ENCODE peak calls at places on chromosomes 16 and 17, in ten cellular contexts. A, G, R, Y, V, I, W, Q, O and E are unnamed samples.

GRCh38 chr16:84115919-84116719 is 623 bp downstream of the MBTPS1 start:
- DNase-seq in A (peak; percentile 56), G (no peak), R (peak; percentile 36), Y (peak; percentile 55), V (no peak), I (peak; percentile 49), W (no peak), Q (peak; percentile 55), O (no peak), E (no peak)

GRCh38 chr16:49281843-49282642 is 405 bp upstream of the CBLN1 start:
- DNase-seq in A (peak; percentile 93), G (peak; percentile 90), R (peak; percentile 85), Y (peak; percentile 66), V (no peak), I (peak; percentile 88), W (peak; percentile 4), Q (peak; percentile 86), O (peak; percentile 52), E (peak; percentile 63)

GRCh38 chr17:49361129-49361901 is 735 bp downstream of the ZNF652 start:
- DNase-seq in A (peak; percentile 46), G (no peak), R (peak; percentile 47), Y (peak; percentile 55), V (peak; percentile 15), I (peak; percentile 48), W (peak; percentile 62), Q (peak; percentile 73), O (no peak), E (peak; percentile 36)

GRCh38 chr17:76094046-76094445 is 9.5 kb downstream of the EXOC7 start:
- DNase-seq in A (no peak), G (no peak), R (no peak), Y (no peak), V (no peak), I (no peak), W (no peak), Q (no peak), O (no peak), E (no peak)

GRCh38 chr17:78748730-78749317 is 33.2 kb downstream of the CYTH1 start:
- DNase-seq in A (no peak), G (no peak), R (no peak), Y (peak; percentile 56), V (no peak), I (peak; percentile 70), W (peak; percentile 54), Q (peak; percentile 22), O (no peak), E (no peak)

GRCh38 chr17:15446036-15446435 is 21.4 kb downstream of the CDRT4 start:
- DNase-seq in A (no peak), G (no peak), R (no peak), Y (no peak), V (no peak), I (no peak), W (no peak), Q (no peak), O (no peak), E (no peak)

GRCh38 chr17:59601130-59601529 is 18.6 kb upstream of the CLTC start:
- DNase-seq in A (no peak), G (no peak), R (no peak), Y (no peak), V (no peak), I (no peak), W (no peak), Q (no peak), O (no peak), E (no peak)

GRCh38 chr17:48486557-48486956 is 44.3 kb downstream of the HOXB1 start:
- DNase-seq in A (no peak), G (no peak), R (peak; percentile 72), Y (peak; percentile 93), V (no peak), I (no peak), W (no peak), Q (peak; percentile 82), O (no peak), E (no peak)

GRCh38 chr17:58264407-58265103 is 16.2 kb downstream of the MPO start:
- DNase-seq in A (no peak), G (peak; percentile 75), R (no peak), Y (no peak), V (no peak), I (no peak), W (no peak), Q (no peak), O (no peak), E (no peak)

GRCh38 chr16:28294201-28294600 is 1.9 kb downstream of the SBK1 start:
- DNase-seq in A (no peak), G (no peak), R (no peak), Y (no peak), V (no peak), I (no peak), W (no peak), Q (no peak), O (no peak), E (no peak)

GRCh38 chr16:86338403-86339115 is 171.8 kb upstream of the FOXF1 start:
- DNase-seq in A (no peak), G (no peak), R (no peak), Y (peak; percentile 29), V (no peak), I (no peak), W (no peak), Q (no peak), O (no peak), E (no peak)

GRCh38 chr16:53504161-53504663 is 1.2 kb upstream of the AKTIP start:
- DNase-seq in A (peak; percentile 75), G (peak; percentile 92), R (peak; percentile 36), Y (peak; percentile 83), V (no peak), I (peak; percentile 38), W (no peak), Q (no peak), O (no peak), E (peak; percentile 10)